ENCODE peak calls at places on chromosome 14, in four cellular contexts. J is psoas muscle, I is GM23338, G is heart left ventricle. M is an unnamed sample.

GRCh38 chr14:96094656-96095055 is 55.5 kb downstream of the C14orf132 start:
- DNase-seq in J (no peak), I (no peak), G (no peak), M (no peak)

GRCh38 chr14:64569108-64570045 is 19.6 kb downstream of the PPP1R36 start:
- DNase-seq in J (peak), I (peak), G (no peak), M (no peak)

GRCh38 chr14:104219731-104220224 is 81.4 kb downstream of the KIF26A start:
- DNase-seq in J (peak), I (peak), G (peak), M (peak)

GRCh38 chr14:23366163-23366921 is 1.4 kb upstream of the EFS start:
- DNase-seq in J (peak), I (peak), G (peak), M (peak)

GRCh38 chr14:31727797-31728196 is 166.6 kb downstream of the NUBPL start:
- DNase-seq in J (no peak), I (no peak), G (no peak), M (no peak)

GRCh38 chr14:79328863-79329262 is 882.4 kb downstream of the DIO2 start:
- DNase-seq in J (no peak), I (no peak), G (no peak), M (no peak)

GRCh38 chr14:72439707-72440106 is 454.2 kb downstream of the DPF3 start:
- DNase-seq in J (no peak), I (no peak), G (no peak), M (no peak)

GRCh38 chr14:23105348-23105824 is 597 bp upstream of the CIROP start:
- DNase-seq in J (no peak), I (no peak), G (no peak), M (no peak)

GRCh38 chr14:52338282-52338681 is 24.2 kb downstream of the PTGER2 start:
- DNase-seq in J (no peak), I (no peak), G (no peak), M (no peak)

GRCh38 chr14:56816575-56817391 is 6.5 kb upstream of the OTX2 start:
- DNase-seq in J (no peak), I (peak), G (no peak), M (no peak)

GRCh38 chr14:21723431-21724045 is 49.9 kb upstream of the OR4E1 start:
- DNase-seq in J (no peak), I (peak), G (no peak), M (no peak)

GRCh38 chr14:94907626-94908261 is 137.8 kb upstream of the GSC start:
- DNase-seq in J (no peak), I (peak), G (no peak), M (no peak)

GRCh38 chr14:54447231-54447692 is 6.1 kb upstream of the CNIH1 start:
- DNase-seq in J (no peak), I (no peak), G (no peak), M (peak)

GRCh38 chr14:54444003-54444402 is 2.8 kb upstream of the CNIH1 start:
- DNase-seq in J (no peak), I (no peak), G (no peak), M (no peak)

GRCh38 chr14:54446201-54446693 is 5.1 kb upstream of the CNIH1 start:
- DNase-seq in J (no peak), I (no peak), G (no peak), M (peak)

GRCh38 chr14:54440870-54441868 is at the start of gene CNIH1:
- DNase-seq in J (peak), I (peak), G (peak), M (peak)

GRCh38 chr14:54444701-54445100 is 3.5 kb upstream of the CNIH1 start:
- DNase-seq in J (no peak), I (no peak), G (no peak), M (no peak)
- H3K4me3 ChIP-seq in J (no peak), I (no peak), G (no peak), M (no peak)

DNA sequence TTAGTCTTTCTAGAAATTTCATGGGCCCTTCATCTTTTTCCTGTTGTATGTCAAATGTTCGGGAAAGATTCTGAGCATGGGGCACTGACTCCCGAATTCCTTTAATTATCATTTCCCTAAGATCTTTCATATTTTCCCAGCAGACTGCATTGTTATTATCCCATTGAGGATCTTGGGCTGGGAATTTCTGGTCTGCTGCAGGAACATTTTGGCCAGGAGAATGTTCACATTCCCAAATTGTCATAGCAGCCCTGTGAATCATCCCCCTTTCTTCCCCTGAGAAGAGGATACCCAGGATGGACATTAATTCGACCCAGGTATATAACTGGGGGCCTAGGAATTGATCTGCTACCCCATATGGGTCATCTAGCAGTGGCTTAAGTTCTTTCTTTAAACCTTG is 112.5 kb downstream of the RIN3 start:
- DNase-seq in J (no peak), I (no peak), G (no peak), M (no peak)
- H3K4me3 ChIP-seq in J (no peak), I (no peak), G (no peak), M (no peak)

DNA sequence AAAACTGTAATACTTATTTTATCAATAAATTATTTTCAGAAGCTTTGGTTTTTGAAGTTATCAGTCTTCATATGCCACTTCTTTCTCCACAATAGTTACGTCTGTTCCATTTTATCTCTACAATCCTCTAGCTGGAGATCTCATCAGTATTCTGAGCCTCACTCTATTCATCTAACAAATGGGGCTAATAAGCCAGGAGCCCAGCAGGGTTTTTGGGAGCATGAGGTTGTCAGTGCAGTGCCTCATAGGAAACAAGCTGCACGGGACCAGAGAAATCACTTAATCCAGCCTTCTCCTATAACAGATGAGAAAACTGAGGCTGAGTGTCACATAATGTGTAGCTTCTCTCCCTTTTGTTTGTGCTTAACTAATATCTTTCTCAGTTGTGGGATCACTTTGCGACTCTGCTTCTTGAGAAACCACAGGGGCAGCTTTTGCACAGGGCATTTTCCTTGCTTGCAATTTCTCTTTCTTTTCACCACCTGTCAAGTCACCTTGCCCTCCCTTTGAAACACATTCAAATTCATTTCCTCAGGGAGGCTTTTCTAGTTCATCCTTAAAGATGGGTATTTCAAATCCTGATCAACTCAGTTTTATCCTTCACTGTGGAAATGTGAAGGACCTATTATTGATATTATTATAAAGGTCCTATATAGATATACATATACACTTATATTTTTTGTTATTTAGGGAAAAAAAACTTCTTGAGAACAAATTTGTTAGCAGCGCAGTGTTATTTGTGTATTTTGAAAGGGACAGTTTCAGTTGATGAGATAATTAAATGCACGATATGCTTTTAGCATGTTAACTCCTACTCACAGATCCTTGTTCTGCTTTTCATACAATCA is 501.7 kb upstream of the RGS6 start:
- DNase-seq in J (no peak), I (no peak), G (no peak), M (no peak)
- H3K4me3 ChIP-seq in J (no peak), I (no peak), G (no peak), M (no peak)

GRCh38 chr14:74620497-74620921 is 8.5 kb upstream of the LTBP2 start:
- DNase-seq in J (no peak), I (no peak), G (no peak), M (no peak)
- H3K4me3 ChIP-seq in J (no peak), I (no peak), G (no peak), M (no peak)

GRCh38 chr14:99036594-99037293 is 235.3 kb downstream of the BCL11B start:
- DNase-seq in J (no peak), I (no peak), G (no peak), M (peak)

GRCh38 chr14:99034711-99035171 is 237.3 kb downstream of the BCL11B start:
- DNase-seq in J (no peak), I (peak), G (no peak), M (no peak)

GRCh38 chr14:99035268-99035667 is 236.7 kb downstream of the BCL11B start:
- DNase-seq in J (peak), I (no peak), G (no peak), M (peak)

GRCh38 chr14:99037777-99038176 is 234.2 kb downstream of the BCL11B start:
- DNase-seq in J (no peak), I (peak), G (no peak), M (no peak)

DNA sequence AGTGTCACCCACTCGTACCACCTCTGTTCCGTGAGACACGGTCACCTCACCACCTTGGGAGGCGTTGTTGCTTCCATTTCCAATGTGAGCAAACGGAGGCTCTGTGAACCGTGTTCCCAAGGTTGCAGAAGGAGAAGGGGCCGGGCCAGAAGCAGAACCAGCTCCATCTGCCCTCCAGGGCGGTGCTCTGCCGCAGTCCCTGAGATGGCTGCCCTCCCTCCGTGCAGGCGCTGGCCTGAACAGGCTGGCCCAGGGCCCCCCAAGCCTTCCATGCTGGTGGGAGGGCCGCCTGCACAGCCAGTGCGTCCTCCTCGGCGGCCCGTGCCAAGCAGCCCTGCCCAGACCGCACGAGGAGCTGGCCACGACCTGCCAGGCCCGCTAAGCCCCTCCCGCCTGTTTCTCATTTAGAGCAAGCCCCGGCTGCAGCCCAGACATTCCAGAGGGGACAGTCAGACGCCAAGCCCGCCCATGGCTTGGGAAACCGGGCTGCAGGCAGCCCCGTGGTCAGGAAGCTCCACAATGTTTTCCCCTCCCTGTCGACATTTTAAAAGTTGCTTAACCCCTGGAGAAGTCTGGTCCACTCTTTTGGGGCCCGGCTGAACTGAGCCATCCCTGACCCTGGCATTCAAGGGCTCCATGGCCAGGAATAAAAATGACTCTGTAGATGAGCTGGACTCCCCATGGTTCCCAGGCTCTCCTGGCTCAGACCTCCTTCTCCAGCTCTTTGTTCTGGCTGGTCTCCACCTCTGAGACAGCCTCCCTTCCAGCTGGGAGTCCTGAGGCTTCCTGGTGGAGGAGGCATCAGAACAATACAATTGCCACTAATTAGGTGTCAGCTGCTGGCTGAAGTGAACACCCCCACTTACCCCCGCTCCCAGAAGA is 236.0 kb downstream of the BCL11B start:
- DNase-seq in J (peak), I (peak), G (peak), M (peak)
- H3K4me3 ChIP-seq in J (peak), I (no peak), G (peak), M (peak)

GRCh38 chr14:74348735-74349463 is 628 bp downstream of the VRTN start:
- DNase-seq in J (no peak), I (peak), G (no peak), M (no peak)

GRCh38 chr14:74346341-74346740 is 1.9 kb upstream of the VRTN start:
- DNase-seq in J (no peak), I (peak), G (no peak), M (no peak)

GRCh38 chr14:74347795-74348100 is 523 bp upstream of the VRTN start:
- DNase-seq in J (no peak), I (no peak), G (no peak), M (no peak)

GRCh38 chr14:74348241-74348734 is at the start of gene VRTN:
- DNase-seq in J (no peak), I (no peak), G (no peak), M (no peak)

GRCh38 chr14:74347096-74347794 is 1.0 kb upstream of the VRTN start:
- DNase-seq in J (no peak), I (peak), G (no peak), M (no peak)
- H3K4me3 ChIP-seq in J (no peak), I (peak), G (no peak), M (no peak)

DNA sequence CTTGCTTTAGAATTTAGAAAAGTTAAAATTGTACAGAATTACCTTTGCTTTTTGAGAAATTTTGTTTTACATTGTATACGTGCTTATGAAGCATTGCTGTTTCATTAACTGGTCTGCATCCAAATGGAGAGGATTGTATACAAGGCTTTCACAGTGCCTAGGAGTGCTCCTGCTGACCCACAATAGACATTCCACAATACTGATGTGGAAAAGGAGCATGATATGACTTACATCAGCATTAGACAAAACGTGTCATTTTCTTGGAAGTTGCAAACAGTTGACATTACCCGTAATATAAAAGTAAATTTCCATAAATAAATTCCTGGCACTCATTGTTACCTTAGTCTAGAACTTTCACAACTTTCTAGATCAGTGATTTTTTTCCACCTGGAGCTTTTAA is 1.9 kb downstream of the PRKD1 start:
- DNase-seq in J (no peak), I (no peak), G (no peak), M (no peak)
- H3K4me3 ChIP-seq in J (no peak), I (peak), G (no peak), M (peak)

GRCh38 chr14:99685061-99685995 is 1.2 kb downstream of the CYP46A1 start:
- DNase-seq in J (no peak), I (no peak), G (no peak), M (no peak)
- H3K4me3 ChIP-seq in J (no peak), I (peak), G (no peak), M (no peak)

DNA sequence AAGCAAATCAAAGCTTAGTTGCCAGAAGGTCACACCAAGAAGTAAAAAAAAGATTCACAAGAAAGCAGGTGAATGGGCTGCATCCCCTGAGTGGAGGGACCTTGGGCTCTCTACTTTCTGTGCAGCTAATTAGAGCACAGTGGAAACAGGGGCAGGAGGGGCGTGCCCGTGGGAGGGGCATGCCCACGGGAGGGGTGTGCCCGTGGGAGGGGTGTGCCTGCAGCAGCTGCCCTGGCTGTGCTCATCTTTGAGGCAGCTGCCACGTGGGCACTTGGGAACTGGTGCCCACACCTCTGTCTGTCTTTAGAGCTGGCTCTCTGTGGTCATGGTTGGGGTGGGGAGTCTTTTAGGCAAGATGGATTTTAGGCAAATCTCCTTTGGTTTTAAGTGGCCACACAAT is 60.0 kb downstream of the EML1 start:
- DNase-seq in J (peak), I (no peak), G (peak), M (no peak)
- H3K4me3 ChIP-seq in J (no peak), I (no peak), G (no peak), M (no peak)

M was measured in lower lobe of right lung.